ENCODE peak calls at places on chromosomes 13 and 19, in six cellular contexts. W, C, X, I, O and S are unnamed samples.

GRCh38 chr19:37718357-37718756 is 1.2 kb downstream of the ZNF607 start:
- DNase-seq in X (no peak), W (no peak), I (no peak), C (no peak), O (no peak), S (no peak)

GRCh38 chr19:19460761-19461265 is 54.5 kb downstream of the TSSK6 start:
- DNase-seq in O (no peak), C (no peak), I (no peak), W (peak; percentile 63), X (peak; percentile 49), S (no peak)

GRCh38 chr13:26967119-26968038 is 204.2 kb downstream of the USP12 start:
- DNase-seq in X (peak; percentile 35), I (no peak), O (no peak), C (no peak), W (peak; percentile 88), S (no peak)

GRCh38 chr13:114078501-114079451 is 53.6 kb downstream of the RASA3 start:
- DNase-seq in X (peak; percentile 69), W (peak; percentile 96), C (no peak), O (no peak), I (peak; percentile 30), S (no peak)

GRCh38 chr19:40690699-40691420 is 409 bp upstream of the NUMBL start:
- DNase-seq in X (peak; percentile 93), I (peak; percentile 95), O (peak; percentile 58), C (peak; percentile 82), W (peak; percentile 95), S (peak; percentile 77)

GRCh38 chr19:41619018-41619571 is 7.8 kb downstream of the CEACAM4 start:
- DNase-seq in X (no peak), I (no peak), O (no peak), W (no peak), C (no peak), S (no peak)

GRCh38 chr13:94978516-94978915 is 266.2 kb upstream of the SOX21 start:
- DNase-seq in C (no peak), O (no peak), X (no peak), W (no peak), I (no peak), S (no peak)

GRCh38 chr13:42393573-42394360 is 121.8 kb downstream of the AKAP11 start:
- DNase-seq in O (no peak), I (no peak), X (no peak), W (no peak), C (no peak), S (no peak)

GRCh38 chr13:31437975-31438374 is 238.2 kb downstream of the B3GLCT start:
- DNase-seq in X (no peak), W (no peak), O (peak; percentile 14), I (no peak), C (no peak), S (no peak)

GRCh38 chr13:113848431-113849260 is 15.2 kb downstream of the GAS6 start:
- DNase-seq in W (no peak), X (no peak), O (no peak), I (peak; percentile 21), C (no peak), S (no peak)

GRCh38 chr13:98142427-98143156 is at the start of gene FARP1:
- DNase-seq in C (peak; percentile 66), O (no peak), W (peak; percentile 74), I (no peak), X (peak; percentile 65), S (peak; percentile 60)

GRCh38 chr13:111508164-111508870 is 187.9 kb downstream of the TEX29 start:
- DNase-seq in I (no peak), X (no peak), O (no peak), C (no peak), W (no peak), S (no peak)

GRCh38 chr13:46687810-46688209 is 109.2 kb downstream of the ESD start:
- DNase-seq in I (no peak), O (no peak), W (peak; percentile 58), C (no peak), X (no peak), S (no peak)

GRCh38 chr19:35206379-35206778 is 22.2 kb downstream of the FAM187B start:
- DNase-seq in I (no peak), C (no peak), O (no peak), W (no peak), X (no peak), S (no peak)

GRCh38 chr13:24083722-24084421 is 76.6 kb upstream of the SPATA13 start:
- DNase-seq in W (no peak), X (no peak), C (peak; percentile 28), O (no peak), I (no peak), S (no peak)

DNA sequence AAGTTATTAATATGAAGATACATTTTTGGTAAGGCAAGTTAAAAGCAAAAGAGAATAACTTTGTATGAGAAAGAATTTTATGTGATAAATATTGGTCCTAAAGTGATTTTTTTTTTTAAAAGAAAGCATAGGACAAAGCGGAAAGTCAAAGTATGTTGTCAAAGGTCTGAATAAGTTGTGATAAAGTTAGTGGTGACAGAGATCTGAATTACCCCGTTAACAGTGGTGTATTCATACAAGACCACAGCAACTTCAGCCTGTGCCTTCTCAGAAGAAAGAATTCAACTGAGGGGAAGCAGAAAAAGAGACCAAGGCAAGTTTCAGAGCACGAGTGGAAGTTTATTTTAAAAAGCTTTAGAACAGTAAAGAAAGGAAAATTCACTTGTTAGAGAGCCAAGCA is 19.0 kb upstream of the ZNF566 start:
- DNase-seq in X (no peak), O (no peak), I (no peak), W (no peak), C (no peak), S (no peak)
- TF ChIP-seq CTCF in X (no peak), O (no peak), I (no peak), W (no peak), C (no peak), S (no peak)

DNA sequence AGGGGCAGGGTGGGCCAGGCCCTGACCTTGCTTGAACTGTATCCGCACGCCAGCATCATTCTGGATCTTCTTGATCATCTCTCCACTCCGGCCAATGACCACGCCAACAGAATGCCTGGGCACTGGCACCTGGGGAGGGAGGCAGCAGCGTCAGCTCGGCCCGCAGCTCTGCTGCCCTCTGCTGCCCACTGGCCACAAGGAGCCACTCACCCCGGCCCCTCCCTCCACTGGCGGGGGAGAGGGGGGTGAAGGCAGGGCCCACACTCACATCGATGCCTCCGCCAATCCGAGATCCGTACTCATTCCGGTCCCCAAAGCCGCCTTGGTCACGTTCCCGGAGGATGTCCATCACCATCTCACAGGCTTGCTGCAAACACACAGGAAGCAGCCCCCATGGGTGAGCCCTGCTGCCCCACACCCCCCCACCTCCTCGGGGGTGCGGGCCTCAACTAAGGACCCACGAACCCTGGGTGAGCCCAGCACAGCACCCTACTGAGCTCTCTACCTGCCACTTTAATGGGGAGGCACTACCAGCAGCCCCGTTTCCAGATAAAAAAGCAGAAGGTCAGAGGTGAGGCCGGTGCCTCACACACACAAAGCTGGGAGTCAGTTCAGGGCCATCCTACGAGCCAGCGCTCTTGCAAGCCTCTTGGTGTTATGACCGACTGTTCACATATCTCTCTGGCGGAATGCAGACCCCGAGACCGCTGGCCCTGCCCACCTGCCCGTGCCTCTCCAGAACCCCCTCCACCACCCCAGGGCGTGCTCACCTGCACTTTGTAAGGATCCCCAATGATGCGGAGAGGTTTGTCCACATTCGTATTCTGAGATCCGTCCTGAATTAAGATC is 6.7 kb downstream of the KHSRP start:
- DNase-seq in C (no peak), I (no peak), O (no peak), X (peak; percentile 13), W (peak; percentile 17), S (peak; percentile 19)
- TF ChIP-seq CTCF in C (peak; percentile 39), I (no peak), O (peak; percentile 57), X (peak; percentile 38), W (peak; percentile 45), S (no peak)

DNA sequence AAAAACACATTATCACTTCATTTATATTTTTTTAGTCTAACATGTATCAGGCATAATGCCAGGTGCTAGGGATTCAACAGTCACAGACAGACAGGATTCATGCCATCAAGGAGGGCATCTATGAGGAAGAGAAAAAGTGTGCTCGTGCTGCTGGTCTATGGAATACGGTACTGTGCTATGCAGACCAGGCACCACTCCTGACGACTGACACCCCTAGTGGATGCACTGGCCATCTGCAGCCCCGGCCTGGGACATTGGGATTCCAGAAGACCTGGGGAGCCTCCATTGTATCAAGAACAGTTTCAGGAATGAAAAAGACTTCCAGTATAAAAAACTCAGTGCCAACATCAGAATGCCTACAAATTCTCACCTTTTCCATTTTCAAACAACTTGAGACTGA is 94.0 kb downstream of the KLF12 start:
- DNase-seq in C (peak; percentile 52), W (no peak), I (no peak), O (no peak), X (no peak), S (no peak)
- TF ChIP-seq CTCF in C (peak; percentile 73), W (peak; percentile 42), I (no peak), O (peak; percentile 57), X (peak; percentile 37), S (peak; percentile 51)

DNA sequence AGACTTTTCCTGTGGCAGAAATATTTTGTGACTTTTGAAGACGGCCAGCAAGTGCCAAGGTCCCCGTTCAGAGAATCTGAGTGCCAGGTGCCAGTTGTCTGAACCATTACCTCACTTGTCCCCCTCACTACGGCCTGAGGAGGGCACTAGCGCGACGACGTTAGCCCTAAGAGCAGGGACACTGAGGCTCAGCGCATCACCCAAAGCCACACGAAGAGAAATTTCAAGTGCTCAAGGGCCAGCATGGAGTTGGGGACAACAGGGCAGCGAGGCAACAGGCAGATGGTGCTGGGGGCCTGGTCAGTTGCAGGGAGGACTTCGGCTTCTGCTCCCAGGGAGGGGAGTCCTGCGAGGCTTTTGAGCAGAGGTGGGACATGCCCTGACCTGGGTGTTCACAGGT is 9.5 kb upstream of the TYK2 start:
- DNase-seq in X (no peak), O (no peak), I (no peak), C (no peak), W (no peak), S (no peak)
- TF ChIP-seq CTCF in X (peak; percentile 7), O (peak; percentile 39), I (no peak), C (peak; percentile 22), W (peak; percentile 19), S (no peak)

DNA sequence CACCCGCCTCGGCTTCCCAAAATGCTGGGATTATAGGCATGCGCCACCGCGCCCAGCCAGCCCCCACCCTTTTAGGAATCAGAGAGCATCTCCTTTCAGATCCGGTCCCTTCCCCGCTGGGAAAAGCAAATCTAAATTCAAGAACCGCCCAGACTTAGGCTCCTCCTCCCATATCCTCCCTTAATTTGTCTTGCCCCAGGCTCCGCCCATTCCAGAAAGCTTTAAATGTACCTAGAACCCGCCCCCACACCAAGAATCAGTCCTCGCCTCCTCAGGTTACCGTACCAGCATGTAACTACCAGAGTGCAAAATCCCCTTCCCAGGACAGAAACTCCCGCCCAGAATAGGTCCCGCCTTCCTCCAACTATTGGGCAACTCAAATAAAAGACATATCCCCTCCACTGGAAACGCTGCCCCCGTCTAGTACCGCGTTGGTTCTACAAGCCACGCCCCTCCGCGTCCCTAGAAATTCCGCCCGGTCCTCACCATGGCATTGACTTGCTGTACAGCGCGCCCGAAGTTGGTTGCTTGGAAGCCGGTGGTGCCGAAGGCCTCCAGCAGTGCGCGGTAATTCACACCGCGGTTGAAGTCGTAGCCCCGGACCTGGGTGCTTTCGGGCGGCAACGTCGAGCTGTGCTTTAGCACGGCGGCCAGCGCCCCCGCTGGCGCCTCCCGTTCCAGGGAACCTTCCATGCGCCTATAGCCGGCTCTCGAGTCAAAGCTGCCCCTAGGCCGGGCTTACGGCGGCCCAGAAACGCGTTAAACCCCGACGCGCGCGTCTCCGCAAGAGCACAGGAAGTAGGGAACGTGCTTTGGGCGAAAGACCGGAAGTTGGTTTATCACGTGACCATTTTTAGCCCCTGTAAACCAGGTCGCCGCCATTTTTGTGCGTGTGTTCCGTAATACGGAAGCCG is at the start of gene DHPS:
- DNase-seq in X (peak; percentile 98), I (peak; percentile 70), O (peak; percentile 91), C (peak; percentile 77), W (peak; percentile 99), S (peak; percentile 93)
- TF ChIP-seq CTCF in X (no peak), I (no peak), O (no peak), C (peak; percentile 1), W (no peak), S (no peak)

GRCh38 chr13:44109986-44110640 is 230.4 kb downstream of the LACC1 start:
- DNase-seq in C (no peak), I (no peak), W (no peak), X (no peak), O (no peak), S (no peak)
- TF ChIP-seq CTCF in C (no peak), I (no peak), W (no peak), X (no peak), O (no peak), S (no peak)